ENCODE peak calls at places on chromosomes 16 and 17, in five cellular contexts. N, L, E, S and D are unnamed samples.

GRCh38 chr16:68367034-68367433 is 56.2 kb downstream of the PRMT7 start:
- DNase-seq in N (peak; percentile 87), L (peak; percentile 30), E (peak; percentile 81), S (peak; percentile 41), D (no peak)

GRCh38 chr16:22098538-22099255 is 6.4 kb downstream of the VWA3A start:
- DNase-seq in N (peak; percentile 67), L (peak; percentile 49), E (peak; percentile 83), S (no peak), D (no peak)

GRCh38 chr16:66923866-66924265 is 1.5 kb downstream of the RRAD start:
- DNase-seq in N (peak; percentile 41), L (no peak), E (no peak), S (no peak), D (no peak)

GRCh38 chr17:63442549-63443035 is 3.5 kb downstream of the CYB561 start:
- DNase-seq in N (peak; percentile 52), L (no peak), E (no peak), S (no peak), D (no peak)

GRCh38 chr17:42438600-42439567 is 15.8 kb upstream of the CAVIN1 start:
- DNase-seq in N (peak; percentile 47), L (peak; percentile 31), E (peak; percentile 69), S (no peak), D (no peak)

GRCh38 chr17:11705111-11705510 is 106.8 kb downstream of the DNAH9 start:
- DNase-seq in N (no peak), L (no peak), E (no peak), S (no peak), D (no peak)

GRCh38 chr17:69913241-69914015 is 161.6 kb upstream of the KCNJ16 start:
- DNase-seq in N (no peak), L (peak; percentile 40), E (no peak), S (no peak), D (no peak)

GRCh38 chr17:12133183-12133582 is 112.5 kb downstream of the MAP2K4 start:
- DNase-seq in N (no peak), L (peak; percentile 17), E (no peak), S (no peak), D (no peak)

GRCh38 chr16:56842133-56842532 is 22.9 kb upstream of the SLC12A3 start:
- DNase-seq in N (no peak), L (no peak), E (no peak), S (no peak), D (no peak)

GRCh38 chr16:79994413-79994812 is 393.9 kb upstream of the MAF start:
- DNase-seq in N (no peak), L (no peak), E (no peak), S (peak; percentile 51), D (no peak)

GRCh38 chr17:56441331-56441730 is 152.2 kb upstream of the NOG start:
- DNase-seq in N (no peak), L (peak; percentile 24), E (no peak), S (no peak), D (no peak)

GRCh38 chr17:8821446-8822105 is 22.4 kb upstream of the MFSD6L start:
- DNase-seq in N (no peak), L (no peak), E (no peak), S (no peak), D (no peak)

GRCh38 chr17:69812240-69812837 is 262.7 kb upstream of the KCNJ16 start:
- DNase-seq in N (no peak), L (peak; percentile 17), E (no peak), S (no peak), D (no peak)

GRCh38 chr17:57954421-57955182 is 610 bp downstream of the CUEDC1 start:
- DNase-seq in N (no peak), L (peak; percentile 74), E (peak; percentile 82), S (peak; percentile 31), D (peak; percentile 63)

GRCh38 chr16:75491876-75492275 is 3.4 kb downstream of the CHST6 start:
- DNase-seq in N (no peak), L (no peak), E (peak; percentile 57), S (peak; percentile 38), D (no peak)

GRCh38 chr17:64448665-64449512 is at the start of gene MILR1:
- DNase-seq in N (peak; percentile 99), L (peak; percentile 68), E (no peak), S (no peak), D (no peak)

GRCh38 chr16:8623634-8624033 is 2.1 kb downstream of the METTL22 start:
- DNase-seq in N (no peak), L (peak; percentile 9), E (no peak), S (no peak), D (no peak)

GRCh38 chr17:44402564-44403172 is 13.2 kb upstream of the ITGA2B start:
- DNase-seq in N (no peak), L (no peak), E (no peak), S (no peak), D (no peak)

GRCh38 chr17:16924701-16925440 is 47.0 kb downstream of the TNFRSF13B start:
- DNase-seq in N (no peak), L (no peak), E (no peak), S (no peak), D (no peak)

GRCh38 chr17:73899839-73900238 is 255.6 kb upstream of the SDK2 start:
- DNase-seq in N (no peak), L (no peak), E (no peak), S (no peak), D (no peak)

GRCh38 chr16:85399583-85400284 is 213.4 kb upstream of the GSE1 start:
- DNase-seq in N (no peak), L (no peak), E (no peak), S (peak; percentile 10), D (no peak)

GRCh38 chr16:15803608-15804007 is 53.2 kb downstream of the MYH11 start:
- DNase-seq in N (no peak), L (no peak), E (no peak), S (no peak), D (no peak)

GRCh38 chr17:65742433-65743312 is 181.2 kb upstream of the AXIN2 start:
- DNase-seq in N (no peak), L (peak; percentile 92), E (peak; percentile 24), S (no peak), D (no peak)

GRCh38 chr17:28293994-28294393 is 25.0 kb upstream of the TMEM97 start:
- DNase-seq in N (peak; percentile 63), L (no peak), E (no peak), S (no peak), D (no peak)

GRCh38 chr17:33686171-33686570 is 393.1 kb upstream of the ASIC2 start:
- DNase-seq in N (peak; percentile 33), L (no peak), E (peak; percentile 50), S (no peak), D (no peak)

GRCh38 chr17:30021708-30022317 is 80.4 kb downstream of the EFCAB5 start:
- DNase-seq in N (peak; percentile 72), L (peak; percentile 47), E (peak; percentile 69), S (no peak), D (no peak)

GRCh38 chr17:83176956-83177583 is 97.7 kb downstream of the METRNL start:
- DNase-seq in N (no peak), L (no peak), E (no peak), S (no peak), D (no peak)

GRCh38 chr17:38333635-38334295 is 10.0 kb downstream of the GPR179 start:
- DNase-seq in N (peak; percentile 65), L (no peak), E (peak; percentile 91), S (no peak), D (no peak)
- TF ChIP-seq CTCF in N (peak; percentile 89), L (peak; percentile 47), E (peak; percentile 99), S (peak; percentile 22), D (no peak)

GRCh38 chr16:23282508-23282907 is 19.6 kb upstream of the SCNN1B start:
- DNase-seq in N (no peak), L (no peak), E (no peak), S (no peak), D (no peak)

GRCh38 chr16:23288209-23288608 is 13.9 kb upstream of the SCNN1B start:
- DNase-seq in N (no peak), L (no peak), E (no peak), S (no peak), D (no peak)

GRCh38 chr16:23283571-23283970 is 18.5 kb upstream of the SCNN1B start:
- DNase-seq in N (no peak), L (no peak), E (no peak), S (no peak), D (no peak)

GRCh38 chr16:23286131-23286532 is 16.0 kb upstream of the SCNN1B start:
- DNase-seq in N (no peak), L (peak; percentile 42), E (no peak), S (no peak), D (no peak)

DNA sequence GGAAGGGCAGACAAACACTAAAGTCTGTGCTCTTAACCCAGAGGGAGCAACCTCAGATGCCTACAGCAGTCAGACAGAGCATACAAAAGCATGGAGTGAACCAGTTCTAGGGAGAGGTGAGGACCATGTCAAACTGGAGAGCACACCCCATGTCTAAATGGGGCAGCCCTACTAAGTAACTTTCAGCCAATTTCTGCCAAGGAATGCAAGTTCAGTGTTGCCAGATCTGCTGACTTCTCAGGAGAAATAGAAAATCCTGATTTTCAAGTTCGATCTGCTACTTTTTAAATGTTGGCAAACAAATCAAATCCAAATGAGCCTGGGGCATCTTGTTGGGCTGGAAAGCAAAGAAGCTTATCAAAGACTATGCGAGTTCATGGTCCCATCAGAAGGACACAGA is 17.5 kb upstream of the SCNN1B start:
- DNase-seq in N (no peak), L (no peak), E (no peak), S (no peak), D (no peak)
- H3K4me3 ChIP-seq in N (no peak overlapping the region), L (no peak overlapping the region), E (no peak overlapping the region), S (no peak overlapping the region), D (no peak overlapping the region)

GRCh38 chr16:86833136-86833535 is 254.8 kb downstream of the FOXL1 start:
- DNase-seq in N (no peak), L (no peak), E (no peak), S (no peak), D (no peak)

GRCh38 chr16:86835981-86836380 is 257.6 kb downstream of the FOXL1 start:
- DNase-seq in N (no peak), L (no peak), E (no peak), S (no peak), D (no peak)

GRCh38 chr16:86831366-86831765 is 253.0 kb downstream of the FOXL1 start:
- DNase-seq in N (no peak), L (no peak), E (no peak), S (no peak), D (no peak)

GRCh38 chr16:86834451-86835035 is 256.2 kb downstream of the FOXL1 start:
- DNase-seq in N (peak; percentile 25), L (peak; percentile 35), E (peak; percentile 66), S (no peak), D (no peak)

GRCh38 chr16:86836503-86837125 is 258.3 kb downstream of the FOXL1 start:
- DNase-seq in N (no peak), L (peak; percentile 95), E (no peak), S (no peak), D (no peak)
- TF ChIP-seq CTCF in N (no peak), L (no peak), E (no peak), S (no peak), D (no peak)

GRCh38 chr16:20074089-20074956 is 633 bp upstream of the GPR139 start:
- DNase-seq in N (no peak), L (no peak), E (peak; percentile 68), S (no peak), D (no peak)

GRCh38 chr16:20075243-20075642 is 1.6 kb upstream of the GPR139 start:
- DNase-seq in N (no peak), L (no peak), E (no peak), S (no peak), D (no peak)

GRCh38 chr16:20079106-20079505 is 5.4 kb upstream of the GPR139 start:
- DNase-seq in N (no peak), L (no peak), E (no peak), S (no peak), D (no peak)

GRCh38 chr16:20072524-20073202 is 1.0 kb downstream of the GPR139 start:
- DNase-seq in N (no peak), L (no peak), E (peak; percentile 13), S (no peak), D (no peak)

GRCh38 chr16:20073203-20074088 is at the start of gene GPR139:
- DNase-seq in N (no peak), L (no peak), E (peak; percentile 78), S (no peak), D (no peak)
- H3K4me3 ChIP-seq in N (no peak within 1 kb of the TSS), L (no peak within 1 kb of the TSS), E (peak within 1 kb of the TSS; percentile 78), S (no peak within 1 kb of the TSS), D (no peak within 1 kb of the TSS)